ENCODE peak calls at places on chromosomes 2 and 18, in seven cellular contexts. C, X, Z, B, G, Q and Y are unnamed samples. For H3K4me1, the result is how much of the 10 kb centered on the place peaks cover.

GRCh38 chr18:74511823-74512222 is 15.7 kb downstream of the CNDP2 start:
- DNase-seq in C (no peak), X (no peak), Z (no peak), G (no peak), B (no peak), Q (no peak), Y (no peak)

GRCh38 chr2:10382313-10383061 is 65.6 kb downstream of the ODC1 start:
- DNase-seq in B (no peak), C (no peak), Z (no peak), X (no peak), G (no peak), Q (no peak), Y (no peak)

GRCh38 chr2:99974966-99975365 is 167.4 kb downstream of the AFF3 start:
- DNase-seq in C (peak), X (no peak), Q (no peak), B (no peak), G (peak), Z (no peak), Y (no peak)

GRCh38 chr2:236569593-236569973 is at the start of gene ACKR3:
- DNase-seq in Q (peak), X (peak), Z (peak), B (peak), C (peak), G (peak), Y (no peak)

GRCh38 chr2:233707979-233708644 is 4.6 kb upstream of the UGT1A5 start:
- DNase-seq in B (no peak), Z (peak), G (peak), X (no peak), C (peak), Q (no peak), Y (no peak)

GRCh38 chr18:9437049-9437448 is 38.3 kb upstream of the RALBP1 start:
- DNase-seq in Q (no peak), C (no peak), Z (no peak), X (no peak), G (peak), B (no peak), Y (no peak)

GRCh38 chr2:24885221-24886113 is 34.6 kb downstream of the ADCY3 start:
- DNase-seq in X (no peak), Z (peak), B (peak), Q (no peak), C (no peak), G (peak), Y (no peak)

GRCh38 chr2:10045561-10046355 is 2.4 kb downstream of the KLF11 start:
- DNase-seq in C (no peak), Q (no peak), Z (no peak), B (peak), X (no peak), G (no peak), Y (no peak)

GRCh38 chr2:23324281-23324680 is 60.7 kb upstream of the KLHL29 start:
- DNase-seq in C (no peak), Q (no peak), X (no peak), Z (no peak), G (no peak), B (no peak), Y (no peak)

GRCh38 chr2:217158906-217159305 is 299.0 kb upstream of the TNP1 start:
- DNase-seq in C (no peak), Z (no peak), G (no peak), Q (no peak), X (no peak), B (no peak), Y (no peak)

GRCh38 chr2:117794668-117795067 is 19.8 kb upstream of the DDX18 start:
- DNase-seq in Z (no peak), C (peak), X (no peak), B (no peak), G (peak), Q (no peak), Y (no peak)

GRCh38 chr18:22827741-22828140 is 105.4 kb upstream of the RBBP8 start:
- DNase-seq in G (no peak), Q (no peak), C (no peak), B (no peak), Z (no peak), X (no peak), Y (no peak)

GRCh38 chr2:209322041-209322440 is 101.8 kb upstream of the MAP2 start:
- DNase-seq in Q (no peak), G (no peak), X (no peak), B (no peak), Z (no peak), C (no peak), Y (no peak)

GRCh38 chr18:34880882-34881852 is 160.0 kb upstream of the MAPRE2 start:
- DNase-seq in Q (no peak), B (no peak), G (peak), X (no peak), C (no peak), Z (peak), Y (no peak)

GRCh38 chr2:169828141-169828811 is 1.0 kb downstream of the UBR3 start:
- DNase-seq in Q (no peak), G (peak), Z (peak), B (no peak), X (no peak), C (peak), Y (no peak)

GRCh38 chr2:240419723-240420122 is 15.7 kb upstream of the GPC1 start:
- DNase-seq in B (no peak), Z (no peak), Q (no peak), C (no peak), X (no peak), G (no peak), Y (no peak)

GRCh38 chr18:59035591-59035990 is 104.1 kb upstream of the SEC11C start:
- DNase-seq in X (no peak), B (no peak), C (no peak), G (no peak), Z (no peak), Q (no peak), Y (no peak)

GRCh38 chr18:34121157-34121807 is 103.4 kb downstream of the NOL4 start:
- DNase-seq in Q (no peak), G (no peak), C (peak), Z (peak), X (no peak), B (no peak), Y (no peak)

GRCh38 chr18:48934400-48934707 is 16.4 kb downstream of the SMAD7 start:
- DNase-seq in G (no peak), X (no peak), C (no peak), B (no peak), Z (no peak), Q (no peak), Y (no peak)

GRCh38 chr2:200003444-200003843 is 48.1 kb downstream of the MAIP1 start:
- DNase-seq in G (peak), X (no peak), B (no peak), Z (peak), Q (no peak), C (peak), Y (no peak)

GRCh38 chr2:223969856-223970255 is 12.6 kb downstream of the MRPL44 start:
- DNase-seq in G (peak), Z (no peak), C (no peak), X (no peak), B (no peak), Q (no peak), Y (no peak)

GRCh38 chr2:168244318-168244717 is 3.1 kb downstream of the STK39 start:
- DNase-seq in B (no peak), Z (no peak), G (no peak), C (peak), X (no peak), Q (no peak), Y (no peak)

GRCh38 chr2:68577183-68577582 is 66.2 kb upstream of the PROKR1 start:
- DNase-seq in G (peak), Z (peak), X (no peak), B (no peak), Q (no peak), C (no peak), Y (no peak)

GRCh38 chr2:197950754-197951153 is 146.4 kb downstream of the PLCL1 start:
- DNase-seq in G (no peak), Z (no peak), X (no peak), C (no peak), Q (no peak), B (no peak), Y (no peak)

GRCh38 chr18:21112140-21112473 is 494 bp upstream of the ROCK1 start:
- DNase-seq in X (no peak), Z (no peak), Q (peak), G (no peak), B (peak), C (no peak), Y (no peak)

GRCh38 chr2:174593574-174594203 is 3.9 kb downstream of the WIPF1 start:
- DNase-seq in G (peak), B (no peak), Q (no peak), C (peak), Z (peak), X (no peak), Y (no peak)

GRCh38 chr18:35337256-35337655 is 7.0 kb downstream of the ZNF24 start:
- DNase-seq in B (no peak), G (no peak), Z (no peak), C (no peak), X (no peak), Q (no peak), Y (no peak)

GRCh38 chr18:13159579-13159978 is 59.0 kb upstream of the LDLRAD4 start:
- DNase-seq in G (peak), Z (peak), B (no peak), Q (no peak), X (peak), C (peak), Y (no peak)

GRCh38 chr2:176126929-176127768 is 2.4 kb upstream of the HOXD8 start:
- DNase-seq in C (peak), X (no peak), Q (no peak), B (peak), G (peak), Z (peak), Y (no peak)

GRCh38 chr18:77401173-77401572 is 151.5 kb downstream of the GALR1 start:
- DNase-seq in G (no peak), X (no peak), Z (no peak), C (no peak), Q (no peak), B (no peak), Y (no peak)

GRCh38 chr2:208466920-208467298 is 60.3 kb downstream of the PTH2R start:
- DNase-seq in G (no peak), C (no peak), Q (no peak), X (no peak), B (no peak), Z (peak), Y (no peak)

GRCh38 chr18:55372205-55372604 is 215.8 kb downstream of the TCF4 start:
- DNase-seq in Q (no peak), G (no peak), C (no peak), Z (no peak), X (no peak), B (no peak), Y (no peak)
- H3K4me1 ChIP-seq in Q (under half), G (under half), C (under half), Z (under half), X (under half), B (under half), Y (under half)

GRCh38 chr2:234996467-234997270 is 44.9 kb downstream of the SH3BP4 start:
- DNase-seq in B (no peak), C (peak), G (peak), Q (no peak), Z (peak), X (no peak), Y (no peak)

GRCh38 chr2:234993547-234993981 is 41.7 kb downstream of the SH3BP4 start:
- DNase-seq in B (no peak), C (no peak), G (no peak), Z (no peak), X (no peak), Q (no peak), Y (no peak)

GRCh38 chr2:234996041-234996440 is 44.2 kb downstream of the SH3BP4 start:
- DNase-seq in C (no peak), X (no peak), B (no peak), Z (no peak), Q (no peak), G (no peak), Y (no peak)

GRCh38 chr2:234994340-234995321 is 42.8 kb downstream of the SH3BP4 start:
- DNase-seq in Q (no peak), G (no peak), Z (no peak), X (no peak), C (no peak), B (peak), Y (no peak)

DNA sequence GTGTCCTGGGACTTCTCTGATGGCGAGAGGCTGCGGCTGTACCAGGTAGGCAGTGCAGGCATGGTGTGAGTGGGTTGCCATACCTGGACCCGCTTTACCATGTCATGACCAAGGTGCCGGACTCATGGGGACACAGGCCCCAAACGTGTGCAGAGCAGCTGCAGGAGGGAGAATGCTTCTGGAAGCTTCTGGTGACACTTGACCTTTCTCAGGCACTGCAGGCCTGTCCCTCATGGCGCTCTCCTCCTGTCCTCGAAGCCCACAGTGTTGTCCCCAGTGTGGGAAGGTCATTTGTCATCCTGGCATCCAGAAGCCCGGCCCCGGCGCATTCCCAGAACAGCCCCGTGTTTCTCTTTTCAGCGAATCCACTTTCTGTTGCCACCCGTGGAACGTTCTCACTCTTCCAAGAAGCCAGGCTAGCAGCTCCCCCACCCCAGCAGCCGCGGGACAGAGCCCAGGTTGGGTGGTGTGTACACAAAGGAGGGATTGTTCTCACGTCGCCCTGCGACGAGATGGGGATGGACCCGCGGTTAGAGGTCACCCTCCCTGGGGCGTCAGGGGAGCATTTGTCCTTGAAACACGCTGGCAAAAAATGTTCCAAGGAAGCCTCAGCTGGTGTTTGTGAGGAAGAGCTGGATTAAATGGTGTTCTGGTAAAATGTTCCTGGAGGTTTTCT is 43.7 kb downstream of the SH3BP4 start:
- DNase-seq in X (no peak), C (no peak), G (no peak), B (no peak), Z (no peak), Q (no peak), Y (no peak)
- H3K4me1 ChIP-seq in X (under half), C (under half), G (half or more), B (under half), Z (half or more), Q (under half), Y (under half)

GRCh38 chr2:43165378-43166025 is 60.9 kb downstream of the ZFP36L2 start:
- DNase-seq in B (no peak), Q (no peak), X (no peak), G (no peak), C (no peak), Z (no peak), Y (no peak)
- H3K4me1 ChIP-seq in B (under half), Q (under half), X (under half), G (under half), C (under half), Z (under half), Y (under half)

DNA sequence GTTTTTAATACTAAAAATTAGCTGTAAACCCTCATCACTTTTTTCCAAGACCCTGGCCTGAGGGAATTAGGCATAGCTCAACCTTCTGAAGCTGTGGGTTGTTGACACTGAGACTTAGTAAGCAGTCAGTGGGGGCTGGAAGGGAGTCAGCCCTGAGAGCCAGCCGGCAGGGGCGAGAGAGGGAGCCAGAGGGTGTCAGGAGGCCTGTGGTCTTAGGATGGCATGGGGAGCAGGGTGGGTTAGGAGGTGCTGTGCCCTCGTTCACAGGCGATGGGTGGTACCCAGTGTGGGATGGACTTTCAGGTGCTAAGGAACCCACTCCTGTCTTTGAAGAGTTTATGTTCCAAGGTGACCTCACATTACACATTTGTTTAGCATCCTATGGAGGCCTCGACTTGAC is 49.3 kb downstream of the IL1RL2 start:
- DNase-seq in B (no peak), C (no peak), Q (no peak), X (no peak), G (no peak), Z (no peak), Y (no peak)
- H3K4me1 ChIP-seq in B (under half), C (under half), Q (under half), X (under half), G (under half), Z (under half), Y (under half)

DNA sequence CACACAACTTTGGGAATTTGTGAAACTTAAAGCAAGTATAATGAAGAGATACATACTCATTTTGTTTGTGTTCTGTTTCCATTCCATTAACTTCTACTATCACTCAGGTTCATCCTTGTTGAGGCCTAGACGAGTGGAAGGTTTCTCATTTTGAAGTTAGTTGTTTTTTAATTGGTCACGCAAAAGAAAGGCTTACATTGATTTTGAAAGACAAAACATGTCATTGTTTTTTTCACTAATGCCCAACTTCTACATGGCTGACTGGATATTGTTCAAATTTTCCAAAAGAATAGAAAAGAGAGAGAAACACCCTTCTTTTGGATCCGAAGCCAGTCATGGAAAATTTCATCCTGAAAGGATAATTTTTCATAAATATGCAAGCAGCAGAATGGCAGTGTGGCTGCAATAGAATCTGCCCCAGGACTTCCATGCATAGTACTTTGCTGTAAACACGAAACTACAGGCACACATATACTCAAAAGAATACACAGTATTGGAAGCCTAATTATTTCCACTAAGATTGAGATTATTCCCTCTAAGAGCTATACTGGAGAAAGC is 27.4 kb downstream of the PRKCE start:
- DNase-seq in Z (no peak), Q (no peak), B (no peak), G (no peak), X (no peak), C (no peak), Y (no peak)
- H3K4me1 ChIP-seq in Z (under half), Q (under half), B (under half), G (under half), X (under half), C (under half), Y (under half)

GRCh38 chr2:27082773-27083409 is 3.7 kb upstream of the KHK start:
- DNase-seq in X (no peak), Z (no peak), G (no peak), C (no peak), B (no peak), Q (no peak), Y (no peak)
- H3K4me1 ChIP-seq in X (under half), Z (under half), G (under half), C (under half), B (under half), Q (half or more), Y (under half)

DNA sequence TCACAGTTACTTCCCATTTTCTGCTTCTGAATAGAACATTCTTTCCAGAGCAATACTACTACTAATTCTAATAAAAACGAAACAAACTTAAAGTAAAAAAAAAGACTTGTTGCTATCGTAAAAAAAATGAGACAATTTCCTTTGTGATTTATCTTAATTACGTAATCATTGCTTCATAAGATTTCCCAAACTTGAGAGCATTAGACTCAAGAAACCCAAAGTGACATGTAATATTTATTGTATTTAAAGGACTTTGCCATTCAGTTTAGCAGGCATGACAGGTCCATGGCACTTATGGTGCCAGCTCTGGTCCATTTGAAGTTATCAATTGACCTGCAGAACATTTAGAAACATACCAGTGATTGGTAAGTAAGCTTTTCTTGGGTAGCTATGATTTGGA is 153.7 kb downstream of the AQP4 start:
- DNase-seq in Q (no peak), X (no peak), Z (peak), B (no peak), C (no peak), G (no peak), Y (no peak)
- H3K4me1 ChIP-seq in Q (under half), X (under half), Z (under half), B (under half), C (under half), G (under half), Y (under half)

GRCh38 chr2:127104881-127105655 is 1.9 kb downstream of the BIN1 start:
- DNase-seq in Z (peak), Q (peak), C (no peak), B (peak), G (no peak), X (no peak), Y (peak)

GRCh38 chr2:127107622-127107999 is 657 bp upstream of the BIN1 start:
- DNase-seq in Z (peak), G (no peak), Q (peak), B (peak), C (no peak), X (peak), Y (no peak)

GRCh38 chr2:127105656-127106456 is 1.1 kb downstream of the BIN1 start:
- DNase-seq in C (peak), X (no peak), G (peak), B (peak), Z (peak), Q (peak), Y (peak)

GRCh38 chr2:127106998-127107621 is at the start of gene BIN1:
- DNase-seq in C (peak), Q (peak), Z (peak), X (peak), B (peak), G (peak), Y (peak)

GRCh38 chr2:127106457-127106997 is 427 bp downstream of the BIN1 start:
- DNase-seq in G (peak), Q (peak), C (no peak), X (no peak), B (peak), Z (peak), Y (peak)
- H3K4me1 ChIP-seq in G (under half), Q (under half), C (under half), X (under half), B (under half), Z (under half), Y (under half)